ENCODE peak calls at places on chromosomes 4 and X, in eight cellular contexts. G is brain microvascular endothelial cell, D is DND-41, O is neural progenitor cell, R is uterus, V is ovary, E is PC-9, C is lower lobe of right lung. I is an unnamed sample. For H3K27me3 and H3K36me3, the result is how much of the 10 kb centered on the place peaks cover.

GRCh38 chr4:157886650-157887049 is 286.2 kb downstream of the GASK1B start:
- DNase-seq in R (no peak), D (no peak), O (no peak), G (no peak), C (no peak), E (no peak), V (no peak), I (no peak)

GRCh38 chr4:152374606-152375285 is 161.1 kb downstream of the FBXW7 start:
- DNase-seq in G (no peak), R (no peak), O (no peak), D (no peak), C (no peak), V (no peak), E (no peak), I (no peak)

GRCh38 chrX:19334945-19335626 is 8.6 kb upstream of the PDHA1 start:
- DNase-seq in V (no peak), E (no peak), C (no peak), G (peak), O (peak), R (no peak), D (peak), I (peak)

GRCh38 chrX:67614006-67614405 is 70.2 kb downstream of the AR start:
- DNase-seq in R (no peak), C (no peak), G (peak), V (no peak), E (no peak), D (no peak), O (no peak), I (no peak)

GRCh38 chr4:159103406-159104131 is 690 bp downstream of the RAPGEF2 start:
- DNase-seq in C (peak), D (peak), G (peak), R (peak), E (peak), O (peak), V (peak), I (peak)

GRCh38 chrX:104318330-104319009 is 63.7 kb upstream of the ESX1 start:
- DNase-seq in C (no peak), G (peak), E (peak), V (no peak), D (no peak), R (no peak), O (peak), I (no peak)

GRCh38 chrX:71871367-71871766 is 39.3 kb upstream of the NHSL2 start:
- DNase-seq in R (no peak), V (no peak), E (no peak), O (no peak), C (no peak), D (no peak), G (peak), I (no peak)

GRCh38 chrX:140975472-140975871 is 26.9 kb upstream of the SPANXB1 start:
- DNase-seq in D (no peak), G (no peak), E (no peak), C (no peak), O (no peak), V (no peak), R (no peak), I (no peak)

GRCh38 chr4:7967501-7968261 is 28.0 kb upstream of the AFAP1 start:
- DNase-seq in O (no peak), E (peak), C (no peak), D (no peak), R (no peak), G (no peak), V (no peak), I (peak)

GRCh38 chr4:88202443-88202842 is 44.0 kb upstream of the ABCG2 start:
- DNase-seq in R (no peak), C (no peak), V (no peak), D (no peak), G (no peak), O (no peak), E (no peak), I (no peak)

GRCh38 chr4:54731552-54731951 is 73.8 kb downstream of the KIT start:
- DNase-seq in D (no peak), O (no peak), G (no peak), R (no peak), E (no peak), C (no peak), V (no peak), I (no peak)

GRCh38 chrX:104370089-104370488 is 115.4 kb upstream of the ESX1 start:
- DNase-seq in G (no peak), C (no peak), O (peak), V (no peak), R (no peak), D (no peak), E (peak), I (peak)

GRCh38 chr4:48943387-48943786 is 36.8 kb upstream of the OCIAD2 start:
- DNase-seq in G (no peak), O (no peak), R (no peak), D (no peak), E (peak), C (no peak), V (no peak), I (peak)

GRCh38 chr4:99759988-99760387 is 56.6 kb upstream of the DAPP1 start:
- DNase-seq in E (no peak), D (no peak), G (no peak), C (no peak), O (no peak), R (no peak), V (no peak), I (no peak)

GRCh38 chr4:2443061-2443730 is 24.4 kb downstream of the CFAP99 start:
- DNase-seq in D (no peak), C (no peak), O (no peak), V (no peak), G (no peak), E (no peak), R (no peak), I (no peak)

GRCh38 chr4:48079972-48080391 is 54.1 kb downstream of the TXK start:
- DNase-seq in O (no peak), C (no peak), G (peak), E (peak), D (no peak), R (no peak), V (no peak), I (no peak)

GRCh38 chr4:772118-772517 is 53.8 kb downstream of the CPLX1 start:
- DNase-seq in E (no peak), V (no peak), R (no peak), C (no peak), O (no peak), G (no peak), D (no peak), I (peak)

GRCh38 chrX:107700317-107700774 is 72.0 kb downstream of the PRPS1 start:
- DNase-seq in R (no peak), O (no peak), D (no peak), V (no peak), E (peak), G (no peak), C (no peak), I (no peak)

GRCh38 chrX:12949927-12950656 is 24.8 kb upstream of the TMSB4X start:
- DNase-seq in R (peak), C (peak), G (peak), O (no peak), V (peak), D (peak), E (peak), I (no peak)

GRCh38 chr4:69239777-69240176 is 25.2 kb upstream of the UGT2B11 start:
- DNase-seq in V (no peak), D (no peak), R (no peak), C (no peak), O (no peak), G (no peak), E (no peak), I (no peak)

GRCh38 chr4:128757712-128758111 is 51.8 kb upstream of the JADE1 start:
- DNase-seq in O (peak), V (no peak), R (no peak), D (no peak), E (no peak), G (no peak), C (no peak), I (no peak)

GRCh38 chr4:72895408-72895807 is 174.1 kb downstream of the COX18 start:
- DNase-seq in D (no peak), C (no peak), G (no peak), V (no peak), E (no peak), R (no peak), O (peak), I (peak)

GRCh38 chrX:77922768-77923167 is 12.3 kb downstream of the ATP7A start:
- DNase-seq in D (no peak), C (no peak), O (no peak), E (no peak), V (no peak), R (no peak), G (no peak), I (no peak)

GRCh38 chr4:39941682-39942217 is 36.0 kb downstream of the PDS5A start:
- DNase-seq in G (no peak), O (no peak), R (no peak), C (no peak), V (no peak), E (no peak), D (no peak), I (no peak)

GRCh38 chr4:87949961-87950360 is 25.6 kb upstream of the SPP1 start:
- DNase-seq in R (no peak), E (peak), G (peak), D (no peak), O (no peak), V (no peak), C (no peak), I (no peak)

GRCh38 chrX:154378059-154378798 is 866 bp upstream of the EMD start:
- DNase-seq in C (peak), G (no peak), D (peak), O (no peak), V (peak), R (peak), E (peak), I (peak)

GRCh38 chrX:72100051-72100755 is 31.5 kb downstream of the RTL5 start:
- DNase-seq in G (no peak), V (no peak), E (no peak), C (no peak), R (no peak), D (no peak), O (no peak), I (no peak)

GRCh38 chrX:38335382-38335781 is 8.1 kb upstream of the RPGR start:
- DNase-seq in E (no peak), C (no peak), O (no peak), G (no peak), D (no peak), V (no peak), R (no peak), I (no peak)

GRCh38 chr4:61440306-61440705 is 240.2 kb downstream of the ADGRL3 start:
- DNase-seq in E (no peak), O (no peak), R (no peak), D (no peak), G (no peak), C (no peak), V (no peak), I (no peak)

GRCh38 chrX:77450415-77450814 is 3.2 kb downstream of the FGF16 start:
- DNase-seq in G (no peak), E (no peak), R (no peak), D (no peak), V (no peak), O (no peak), C (no peak), I (no peak)

GRCh38 chr4:156594619-156595018 is 377.0 kb downstream of the PDGFC start:
- DNase-seq in C (peak), R (peak), V (peak), E (no peak), D (no peak), G (peak), O (no peak), I (no peak)

GRCh38 chr4:8871417-8872401 is at the start of gene HMX1:
- DNase-seq in R (no peak), G (no peak), O (peak), D (no peak), V (no peak), C (no peak), E (no peak), I (peak)

GRCh38 chrX:80312448-80312847 is 107.8 kb upstream of the TENT5D start:
- DNase-seq in G (no peak), V (no peak), E (no peak), O (no peak), R (no peak), D (no peak), C (no peak), I (no peak)
- H3K27me3 ChIP-seq in G (under half), V (under half), E (under half), O (under half), R (under half), D (under half), C (under half), I (under half)

GRCh38 chr4:16360694-16361262 is 134.5 kb upstream of the TAPT1 start:
- DNase-seq in C (no peak), R (no peak), D (no peak), E (no peak), G (no peak), V (no peak), O (no peak), I (no peak)
- H3K4me3 ChIP-seq in C (no peak), R (no peak), D (no peak), E (no peak), G (no peak), V (no peak), O (no peak), I (no peak)

GRCh38 chr4:121675715-121676114 is 21.1 kb downstream of the ANXA5 start:
- DNase-seq in E (no peak), G (peak), C (no peak), D (no peak), R (no peak), O (no peak), V (no peak), I (no peak)
- H3K36me3 ChIP-seq in E (half or more), G (half or more), C (half or more), D (under half), R (under half), O (under half), V (under half), I (under half)

DNA sequence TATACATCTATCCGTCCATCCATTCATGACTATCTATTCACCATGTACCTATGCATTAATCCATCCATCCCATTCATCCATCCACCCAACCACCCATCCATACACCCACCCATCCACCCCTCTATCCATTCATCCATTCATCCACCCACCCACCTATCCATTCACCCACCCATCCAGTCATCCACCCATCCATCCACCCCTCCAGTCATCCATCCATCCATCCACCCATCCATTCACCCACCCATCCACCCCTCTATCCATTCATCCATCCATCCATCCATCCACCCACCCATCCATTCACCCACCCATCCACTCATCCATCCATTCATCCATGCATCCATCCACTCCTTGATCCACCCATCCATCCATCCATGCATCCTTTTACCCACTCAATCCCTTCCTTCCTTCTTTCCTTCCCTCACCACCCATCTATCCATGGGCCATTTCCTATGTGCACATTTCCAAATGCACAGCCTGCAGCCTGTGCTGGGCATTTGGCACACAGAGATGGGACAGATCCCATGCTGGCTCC is 100.8 kb upstream of the ADRA2C start:
- DNase-seq in V (no peak), E (no peak), D (no peak), O (no peak), C (no peak), G (no peak), R (no peak), I (no peak)
- H3K27me3 ChIP-seq in V (under half), E (half or more), D (under half), O (under half), C (under half), G (under half), R (under half), I (under half)

I was measured in H7.